ENCODE peak calls at places on chromosome 5, in six cellular contexts. J, F, A, H, R and M are unnamed samples.

GRCh38 chr5:84436866-84437265 is 52.2 kb upstream of the EDIL3 start:
- DNase-seq in J (no peak), F (no peak), A (peak; percentile 29), H (no peak), R (no peak), M (no peak)

GRCh38 chr5:167294861-167295685 is 996.4 kb upstream of the WWC1 start:
- DNase-seq in J (no peak), F (peak; percentile 95), A (peak; percentile 89), H (no peak), R (peak; percentile 11), M (peak; percentile 32)

GRCh38 chr5:100260968-100261367 is 274.2 kb upstream of the FAM174A start:
- DNase-seq in J (no peak), F (no peak), A (no peak), H (no peak), R (no peak), M (no peak)

GRCh38 chr5:166720026-166720425 is 1571.4 kb upstream of the WWC1 start:
- DNase-seq in J (no peak), F (peak; percentile 12), A (no peak), H (no peak), R (no peak), M (no peak)

GRCh38 chr5:113719549-113719948 is 206.1 kb downstream of the YTHDC2 start:
- DNase-seq in J (no peak), F (no peak), A (no peak), H (no peak), R (no peak), M (no peak)

GRCh38 chr5:133818031-133818431 is 150.4 kb downstream of the C5orf15 start:
- DNase-seq in J (no peak), F (peak; percentile 75), A (peak; percentile 7), H (no peak), R (no peak), M (no peak)

GRCh38 chr5:68683632-68684035 is 410.2 kb upstream of the SLC30A5 start:
- DNase-seq in J (no peak), F (peak; percentile 91), A (peak; percentile 89), H (no peak), R (peak; percentile 59), M (peak; percentile 94)

GRCh38 chr5:122259995-122260394 is 52.0 kb upstream of the SNCAIP start:
- DNase-seq in J (no peak), F (peak; percentile 33), A (peak; percentile 38), H (no peak), R (peak; percentile 2), M (no peak)

GRCh38 chr5:177524941-177525655 is 8.3 kb upstream of the DDX41 start:
- DNase-seq in J (no peak), F (no peak), A (no peak), H (no peak), R (no peak), M (no peak)

GRCh38 chr5:9239626-9240025 is 306.2 kb downstream of the SEMA5A start:
- DNase-seq in J (no peak), F (no peak), A (no peak), H (no peak), R (no peak), M (no peak)

GRCh38 chr5:55578771-55579170 is 44.0 kb upstream of the PLPP1 start:
- DNase-seq in J (no peak), F (no peak), A (no peak), H (no peak), R (peak; percentile 36), M (no peak)

GRCh38 chr5:149060325-149060724 is 2.5 kb downstream of the SH3TC2 start:
- DNase-seq in J (peak; percentile 54), F (peak; percentile 16), A (peak; percentile 63), H (no peak), R (no peak), M (no peak)